ENCODE peak calls at places on chromosome 11, in seven cellular contexts. D is mesenchymal stem cell, U is H1, A is neuronal stem cell, G is IMR-90, S is H9, Y is trophoblast cell. P is an unnamed sample.

GRCh38 chr11:128916037-128916572 is 24.9 kb downstream of the KCNJ5 start:
- DNase-seq in D (no peak), U (no peak), A (no peak), G (no peak), S (no peak), Y (no peak), P (no peak)

GRCh38 chr11:66848671-66849500 is 5.6 kb downstream of the RCE1 start:
- DNase-seq in D (no peak), U (no peak), A (no peak), G (no peak), S (no peak), Y (no peak), P (no peak)

GRCh38 chr11:35851342-35851741 is 92.5 kb upstream of the LDLRAD3 start:
- DNase-seq in D (no peak), U (no peak), A (no peak), G (no peak), S (no peak), Y (no peak), P (no peak)

GRCh38 chr11:126965331-126965730 is 35.2 kb downstream of the KIRREL3 start:
- DNase-seq in D (no peak), U (no peak), A (no peak), G (no peak), S (no peak), Y (peak; percentile 53), P (no peak)

GRCh38 chr11:78350101-78350645 is 67.4 kb downstream of the GAB2 start:
- DNase-seq in D (peak; percentile 52), U (no peak), A (no peak), G (peak; percentile 55), S (no peak), Y (no peak), P (peak; percentile 64)

GRCh38 chr11:107050126-107050525 is 31.9 kb upstream of the GUCY1A2 start:
- DNase-seq in D (no peak), U (no peak), A (no peak), G (no peak), S (no peak), Y (no peak), P (no peak)

GRCh38 chr11:132886335-132886734 is 646.0 kb downstream of the OPCML start:
- DNase-seq in D (peak; percentile 34), U (no peak), A (no peak), G (peak; percentile 94), S (no peak), Y (no peak), P (peak; percentile 84)

GRCh38 chr11:35367491-35367890 is 51.9 kb downstream of the SLC1A2 start:
- DNase-seq in D (peak; percentile 67), U (no peak), A (no peak), G (peak; percentile 92), S (no peak), Y (peak; percentile 27), P (no peak)

GRCh38 chr11:39570526-39570925 is 1888.9 kb downstream of the LRRC4C start:
- DNase-seq in D (peak; percentile 15), U (no peak), A (no peak), G (no peak), S (no peak), Y (no peak), P (no peak)

GRCh38 chr11:71447791-71448256 is 369 bp downstream of the DHCR7 start:
- DNase-seq in D (peak; percentile 56), U (no peak), A (peak; percentile 48), G (no peak), S (no peak), Y (no peak), P (peak; percentile 75)
- H2BK5ac ChIP-seq in D (no peak overlapping the region), U (peak overlapping the region; percentile 99), A (peak overlapping the region; percentile 49), G (no peak overlapping the region), S (no peak overlapping the region), Y (peak overlapping the region; percentile 67), P (peak overlapping the region; percentile 80)

DNA sequence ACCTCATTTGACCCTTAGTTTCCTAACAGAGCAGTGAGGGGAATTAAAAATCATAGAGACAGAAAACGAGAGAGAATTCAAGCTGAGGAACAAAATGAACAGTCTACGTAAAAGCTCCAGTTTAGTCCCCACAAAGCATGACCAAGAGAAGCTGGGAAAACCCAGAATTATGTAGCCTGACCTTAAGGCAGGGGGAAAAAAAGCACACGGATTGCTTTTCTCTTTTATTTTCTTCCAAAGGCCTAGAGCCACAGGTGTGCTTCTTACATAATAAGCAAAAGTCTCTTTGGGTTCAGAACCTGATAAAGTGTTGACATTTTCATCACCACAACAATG is 528 bp upstream of the AMBRA1 start:
- DNase-seq in D (peak; percentile 68), U (no peak), A (no peak), G (no peak), S (no peak), Y (no peak), P (no peak)
- H3K27ac ChIP-seq in D (peak overlapping the region; percentile 17), U (no peak overlapping the region), A (no peak overlapping the region), G (no peak overlapping the region), S (no peak overlapping the region), Y (no peak overlapping the region), P (no peak overlapping the region)

DNA sequence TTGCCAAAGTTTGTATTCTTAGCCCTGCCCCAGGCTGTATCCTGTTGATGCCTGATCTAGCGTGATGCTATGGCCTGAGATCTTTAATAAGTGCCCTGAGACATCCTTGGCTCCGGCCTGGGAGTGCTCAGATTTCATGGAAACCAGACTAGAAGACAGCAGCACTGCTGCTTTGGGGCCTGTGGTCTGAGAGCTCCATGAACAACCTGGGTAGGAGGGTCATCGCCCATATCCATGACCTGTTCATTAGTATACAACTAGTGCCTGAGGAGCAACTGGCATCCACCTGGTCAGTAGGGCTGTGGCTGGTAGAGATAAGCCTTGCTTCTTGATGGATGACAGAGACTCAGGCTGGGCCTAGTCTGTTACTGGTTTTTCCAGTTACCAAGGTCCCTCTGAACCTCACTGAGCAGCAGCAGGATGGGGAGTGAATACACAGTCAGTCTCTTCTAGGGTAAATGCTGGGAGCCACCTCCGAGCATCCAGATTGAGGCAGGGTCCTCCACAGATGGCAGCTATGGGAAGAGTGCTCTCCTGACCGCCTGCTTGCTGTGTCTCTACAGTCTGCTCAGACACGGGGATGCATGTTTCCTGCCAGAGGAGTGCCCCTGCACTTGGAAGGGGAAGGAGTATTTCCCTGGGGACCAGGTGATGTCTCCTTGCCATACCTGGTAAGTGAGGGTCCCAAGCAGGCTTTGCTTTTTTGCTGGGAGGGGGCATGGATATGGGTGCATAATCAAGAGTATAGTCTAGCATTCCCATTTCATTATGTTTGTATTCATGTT is 39.0 kb downstream of the OTOG start:
- DNase-seq in D (no peak), U (no peak), A (no peak), G (no peak), S (no peak), Y (no peak), P (no peak)
- H2AK5ac ChIP-seq in D (no peak overlapping the region), U (no peak overlapping the region), A (no peak overlapping the region), G (no peak overlapping the region), S (no peak overlapping the region), Y (no peak overlapping the region), P (no peak overlapping the region)

DNA sequence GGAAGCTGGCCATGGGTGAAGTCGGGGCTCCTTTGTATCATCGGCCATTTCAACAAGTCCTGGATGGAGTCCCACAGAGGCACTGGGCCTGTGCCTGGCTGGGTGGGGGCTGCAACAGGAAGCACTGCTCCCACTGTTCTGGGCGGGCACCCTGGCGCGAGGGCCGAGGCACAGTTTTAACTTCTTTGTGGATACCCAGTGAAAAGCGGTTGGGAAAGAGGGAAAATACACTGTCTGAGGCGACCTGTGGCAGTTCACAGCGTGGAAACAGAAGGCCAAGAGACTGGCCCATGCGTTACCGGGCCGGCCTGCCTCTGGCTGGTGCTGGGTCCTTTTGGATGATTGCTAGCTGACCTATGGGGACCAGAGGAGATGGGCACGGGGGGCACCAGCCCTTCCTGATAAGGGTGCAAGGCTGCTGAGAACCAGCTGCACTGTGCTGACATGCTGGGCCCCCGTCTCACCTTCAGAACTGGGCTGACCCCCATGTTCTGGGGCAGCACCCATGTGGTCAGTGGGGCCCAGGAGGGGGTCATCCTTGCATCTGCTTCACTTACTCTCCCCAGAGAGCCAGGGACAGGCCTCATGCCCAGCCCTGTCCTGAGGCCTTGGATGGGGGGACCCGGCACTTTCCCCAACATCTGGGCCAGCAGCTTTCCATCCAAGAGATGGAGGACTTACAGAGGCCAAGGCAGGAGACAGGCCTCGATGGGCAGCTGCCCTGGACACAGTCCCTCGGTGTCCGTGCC is 4.2 kb downstream of the OVOL1 start:
- DNase-seq in D (no peak), U (no peak), A (no peak), G (no peak), S (no peak), Y (no peak), P (no peak)
- H2BK5ac ChIP-seq in D (no peak overlapping the region), U (no peak overlapping the region), A (peak overlapping the region; percentile 71), G (no peak overlapping the region), S (no peak overlapping the region), Y (no peak overlapping the region), P (no peak overlapping the region)

GRCh38 chr11:129997513-129997912 is 5.1 kb downstream of the PRDM10 start:
- DNase-seq in D (no peak), U (no peak), A (no peak), G (no peak), S (no peak), Y (no peak), P (no peak)
- H3K27ac ChIP-seq in D (no peak overlapping the region), U (no peak overlapping the region), A (no peak overlapping the region), G (no peak overlapping the region), S (no peak overlapping the region), Y (no peak overlapping the region), P (no peak overlapping the region)

DNA sequence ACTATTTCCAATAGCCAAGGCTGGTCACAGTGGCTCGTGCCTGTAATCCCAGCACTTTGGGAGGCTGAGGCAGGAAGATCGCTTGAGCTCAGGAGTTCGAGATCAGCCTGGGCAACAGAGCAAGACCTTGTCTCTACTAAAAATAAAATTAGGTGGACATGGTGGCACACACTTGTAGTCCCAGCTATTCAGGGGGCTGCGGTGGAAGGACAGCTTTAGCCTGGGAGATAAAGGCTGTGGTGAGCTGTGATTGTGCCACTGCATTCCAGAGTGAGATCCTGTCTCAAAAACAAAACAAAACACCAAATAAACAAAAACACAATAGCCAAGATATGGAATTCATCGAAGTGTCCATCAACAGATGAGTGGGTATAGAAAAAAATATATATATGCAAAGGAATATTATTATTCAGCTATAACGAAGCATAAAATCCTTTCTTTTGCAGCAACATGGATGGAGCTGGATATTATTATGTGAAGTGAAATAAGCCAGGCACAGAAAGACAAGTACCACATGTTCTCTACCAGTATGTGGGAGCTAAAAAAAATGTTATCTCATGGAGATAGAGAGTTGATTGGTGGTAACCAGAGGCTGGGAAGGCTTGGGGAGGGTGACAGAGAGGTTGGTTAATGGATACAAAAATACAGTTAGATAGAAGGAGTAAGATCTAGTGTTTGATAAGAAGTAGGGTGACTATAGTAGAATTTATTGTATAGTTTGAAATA is 22.6 kb upstream of the DLAT start:
- DNase-seq in D (no peak), U (no peak), A (no peak), G (no peak), S (no peak), Y (no peak), P (no peak)
- H2AK5ac ChIP-seq in D (no peak overlapping the region), U (no peak overlapping the region), A (no peak overlapping the region), G (no peak overlapping the region), S (no peak overlapping the region), Y (no peak overlapping the region), P (no peak overlapping the region)

DNA sequence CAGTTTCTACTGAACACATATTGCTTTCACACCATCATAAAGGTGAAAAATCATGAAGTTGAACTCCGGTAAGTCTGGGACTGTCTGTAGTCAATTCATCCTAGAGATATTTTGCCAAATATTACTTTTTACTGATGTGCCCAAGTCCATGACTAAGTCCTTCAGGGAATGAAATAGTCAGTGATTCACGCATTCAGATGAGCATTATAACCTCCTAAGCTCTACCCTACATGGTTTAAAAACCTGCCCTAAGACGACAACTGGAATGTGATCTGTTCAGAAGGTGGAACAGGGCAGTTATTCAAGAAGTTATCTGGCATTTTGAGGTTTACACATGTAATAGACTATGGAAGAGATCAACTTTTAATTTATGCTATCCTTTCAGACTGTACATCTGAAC is 125.6 kb downstream of the TRPC6 start:
- DNase-seq in D (no peak), U (no peak), A (no peak), G (peak; percentile 79), S (no peak), Y (no peak), P (no peak)
- H2BK5ac ChIP-seq in D (no peak overlapping the region), U (no peak overlapping the region), A (no peak overlapping the region), G (peak overlapping the region; percentile 72), S (no peak overlapping the region), Y (no peak overlapping the region), P (no peak overlapping the region)

GRCh38 chr11:10305964-10306918 is 1.4 kb downstream of the ADM start:
- DNase-seq in D (peak; percentile 38), U (no peak), A (no peak), G (peak; percentile 32), S (peak; percentile 61), Y (peak; percentile 58), P (peak; percentile 62)
- H3K27ac ChIP-seq in D (peak overlapping the region; percentile 96), U (no peak overlapping the region), A (no peak overlapping the region), G (peak overlapping the region; percentile 90), S (no peak overlapping the region), Y (peak overlapping the region; percentile 64), P (peak overlapping the region; percentile 66)

P was measured in mesendoderm.